ENCODE peak calls at places on chromosome 18, in four cellular contexts. P is gastrocnemius medialis, I is sigmoid colon, G is vagina. H is an unnamed sample.

GRCh38 chr18:57211776-57212175 is 64.9 kb downstream of the BOD1L2 start:
- DNase-seq in P (no peak), I (no peak), G (no peak), H (no peak)

GRCh38 chr18:63681449-63682381 is 20.0 kb upstream of the SERPINB3 start:
- DNase-seq in P (no peak), I (no peak), G (no peak), H (no peak)

GRCh38 chr18:57583297-57583835 is 3.1 kb downstream of the FECH start:
- DNase-seq in P (no peak), I (no peak), G (no peak), H (no peak)

GRCh38 chr18:59779979-59780378 is 82.8 kb upstream of the CCBE1 start:
- DNase-seq in P (no peak), I (no peak), G (no peak), H (no peak)

GRCh38 chr18:30175621-30176225 is 866.8 kb downstream of the DSC3 start:
- DNase-seq in P (no peak), I (no peak), G (no peak), H (no peak)

GRCh38 chr18:45998244-45998643 is 31.1 kb upstream of the EPG5 start:
- DNase-seq in P (no peak), I (no peak), G (peak; percentile 34), H (no peak)

GRCh38 chr18:10291568-10291981 is 162.9 kb upstream of the APCDD1 start:
- DNase-seq in P (no peak), I (peak; percentile 76), G (no peak), H (no peak)

GRCh38 chr18:45503988-45504387 is 111.3 kb upstream of the SLC14A2 start:
- DNase-seq in P (no peak), I (no peak), G (no peak), H (no peak)

GRCh38 chr18:7946724-7947377 is 379.7 kb downstream of the PTPRM start:
- DNase-seq in P (no peak), I (no peak), G (no peak), H (no peak)

GRCh38 chr18:9174302-9174701 is 37.7 kb downstream of the ANKRD12 start:
- DNase-seq in P (no peak), I (no peak), G (no peak), H (no peak)

GRCh38 chr18:44458777-44459176 is 221.9 kb upstream of the SETBP1 start:
- DNase-seq in P (no peak), I (no peak), G (no peak), H (no peak)

GRCh38 chr18:905948-906415 is 1.3 kb downstream of the ADCYAP1 start:
- DNase-seq in P (no peak), I (no peak), G (no peak), H (no peak)

GRCh38 chr18:32775628-32776027 is 2.8 kb upstream of the KLHL14 start:
- DNase-seq in P (no peak), I (no peak), G (no peak), H (no peak)

GRCh38 chr18:23977709-23978483 is 36.7 kb upstream of the TTC39C start:
- DNase-seq in P (no peak), I (no peak), G (no peak), H (no peak)

GRCh38 chr18:23977103-23977502 is 37.5 kb upstream of the TTC39C start:
- DNase-seq in P (no peak), I (no peak), G (no peak), H (no peak)

GRCh38 chr18:23981369-23981768 is 33.2 kb upstream of the TTC39C start:
- DNase-seq in P (no peak), I (no peak), G (no peak), H (no peak)

GRCh38 chr18:23986610-23987359 is 27.8 kb upstream of the TTC39C start:
- DNase-seq in P (no peak), I (no peak), G (no peak), H (no peak)

DNA sequence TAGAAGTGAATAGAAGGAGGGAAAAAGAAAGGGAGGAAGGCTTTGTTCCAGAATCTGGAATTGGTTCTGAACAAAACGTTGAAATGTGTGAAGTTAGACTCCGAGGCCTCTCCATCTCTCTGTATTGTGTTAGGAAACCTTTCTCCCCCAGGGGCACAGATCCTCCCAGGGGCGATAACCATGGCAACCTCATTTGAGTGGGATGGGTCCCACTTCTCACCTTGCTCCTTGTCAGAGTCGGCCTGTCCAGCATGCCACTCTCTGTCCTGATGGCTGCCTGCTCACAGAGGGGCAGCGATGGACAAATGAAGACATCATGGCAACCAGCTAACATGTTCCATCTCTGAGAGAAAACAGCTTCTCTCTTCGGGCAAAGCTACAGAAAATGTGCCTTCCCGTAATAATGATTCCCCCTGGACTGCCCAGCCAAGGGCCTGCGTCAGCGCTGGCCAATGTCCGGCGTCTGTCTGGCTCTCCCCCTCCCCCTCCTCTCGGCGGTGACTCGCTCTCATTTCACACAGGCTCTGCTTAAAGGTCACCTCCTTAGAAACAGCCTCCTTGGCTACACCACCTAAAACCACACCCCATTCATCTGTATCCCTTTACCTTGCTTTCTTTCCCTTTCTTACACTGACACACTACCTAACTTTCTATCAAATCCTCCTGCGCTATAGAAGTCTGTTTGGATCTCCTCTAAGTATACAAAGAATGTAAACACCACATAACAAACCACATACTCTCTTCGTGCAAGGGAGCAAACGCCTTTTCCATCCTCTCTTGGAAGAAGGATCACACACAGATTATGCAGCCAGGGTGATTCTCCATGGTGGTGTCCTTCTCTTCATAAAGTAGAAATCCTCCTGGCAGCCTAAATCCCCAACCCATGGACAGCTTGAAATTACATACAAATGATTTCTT is 32.1 kb upstream of the TTC39C start:
- DNase-seq in P (peak; percentile 20), I (peak; percentile 85), G (no peak), H (peak; percentile 77)
- H3K4me3 ChIP-seq in P (no peak overlapping the region), I (no peak overlapping the region), G (no peak overlapping the region), H (no peak overlapping the region)

GRCh38 chr18:37729715-37730114 is 164.1 kb upstream of the CELF4 start:
- DNase-seq in P (no peak), I (no peak), G (no peak), H (no peak)

DNA sequence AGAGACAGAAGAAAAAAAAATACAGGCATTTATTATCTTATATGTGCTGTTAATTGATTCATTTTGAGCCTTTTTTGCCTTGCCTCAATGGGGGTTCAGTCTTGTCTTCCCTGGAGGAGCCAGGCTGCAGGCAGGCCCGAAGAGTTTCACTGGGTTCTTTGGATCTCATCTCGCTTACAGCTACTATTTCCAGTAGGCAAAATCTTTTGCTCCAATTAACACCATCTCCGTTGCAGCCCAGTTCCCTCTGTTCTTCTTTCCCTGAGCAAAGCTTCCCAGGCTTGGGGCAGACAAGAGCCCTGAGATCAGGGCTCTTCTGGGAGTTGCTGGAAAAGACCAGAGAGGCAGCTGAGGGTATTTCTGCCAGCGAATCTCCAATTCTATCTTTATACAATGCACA is 168.8 kb upstream of the CELF4 start:
- DNase-seq in P (no peak), I (no peak), G (no peak), H (no peak)
- H3K4me1 ChIP-seq in P (no peaks in the 10 kb centered on the region), I (no peaks in the 10 kb centered on the region), G (no peaks in the 10 kb centered on the region), H (no peaks in the 10 kb centered on the region)

GRCh38 chr18:48007955-48008701 is 77.7 kb upstream of the SMAD2 start:
- DNase-seq in P (peak; percentile 32), I (peak; percentile 73), G (no peak), H (peak; percentile 54)

GRCh38 chr18:48004577-48004976 is 74.1 kb upstream of the SMAD2 start:
- DNase-seq in P (no peak), I (no peak), G (no peak), H (no peak)

GRCh38 chr18:48009116-48009825 is 78.8 kb upstream of the SMAD2 start:
- DNase-seq in P (no peak), I (no peak), G (no peak), H (no peak)

GRCh38 chr18:48006415-48007175 is 76.1 kb upstream of the SMAD2 start:
- DNase-seq in P (no peak), I (no peak), G (no peak), H (no peak)

GRCh38 chr18:48007381-48007780 is 76.9 kb upstream of the SMAD2 start:
- DNase-seq in P (no peak), I (no peak), G (no peak), H (no peak)
- TF ChIP-seq POLR2A in P (no peak), I (no peak), G (no peak), H (no peak)

GRCh38 chr18:79616651-79617518 is 62.7 kb upstream of the CTDP1 start:
- DNase-seq in P (no peak), I (peak; percentile 67), G (no peak), H (no peak)
- H3K4me3 ChIP-seq in P (peak overlapping the region; percentile 30), I (no peak overlapping the region), G (no peak overlapping the region), H (no peak overlapping the region)

DNA sequence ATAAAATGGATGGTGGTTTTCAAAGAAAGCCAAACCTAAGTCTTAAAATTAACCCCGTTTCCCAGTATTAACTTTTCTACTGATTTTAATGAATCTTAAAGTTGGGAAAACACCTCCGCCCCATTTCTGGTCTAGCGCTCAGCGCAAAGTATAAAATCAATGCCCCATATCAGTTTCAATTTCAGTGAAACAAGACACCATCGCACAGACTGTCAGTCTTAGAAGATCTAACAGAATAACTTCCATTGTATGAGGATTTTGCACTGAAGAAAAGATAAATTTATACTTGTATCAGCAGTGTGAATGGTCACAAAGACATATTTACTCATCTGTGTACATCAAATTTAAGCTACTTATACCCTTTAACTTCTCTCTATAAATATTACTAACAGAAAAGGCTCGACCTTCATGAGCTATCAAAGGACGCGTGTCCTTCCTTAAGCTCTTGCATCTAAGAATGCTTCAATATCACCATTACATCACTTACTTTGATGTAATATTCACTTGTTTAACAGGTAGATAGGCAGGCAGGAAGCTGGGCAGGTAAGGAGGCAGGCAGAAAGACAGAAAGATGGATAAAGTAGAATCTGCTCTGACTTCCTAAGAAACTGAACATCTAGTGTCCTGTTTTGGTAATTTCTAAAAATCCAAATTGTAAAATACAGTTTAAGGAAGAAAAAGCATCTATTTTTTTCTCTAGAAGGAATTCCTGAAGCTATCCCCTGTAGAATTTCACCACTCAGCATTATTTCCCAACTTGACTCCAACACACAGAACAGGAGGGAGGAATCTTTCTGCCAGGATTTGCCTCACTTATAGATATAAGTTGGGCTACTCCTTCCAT is 183.0 kb downstream of the TCF4 start:
- DNase-seq in P (no peak), I (no peak), G (no peak), H (no peak)
- H3K4me1 ChIP-seq in P (peaks cover 55% of the 10 kb centered on the region), I (no peaks in the 10 kb centered on the region), G (peaks cover 54% of the 10 kb centered on the region), H (no peaks in the 10 kb centered on the region)